ENCODE peak calls at places on chromosomes 11 and 22, in five cellular contexts. E, R, O, K and I are unnamed samples.

GRCh38 chr11:68335693-68336092 is 23.3 kb downstream of the LRP5 start:
- DNase-seq in O (no peak), K (no peak), R (no peak), E (no peak), I (no peak)

GRCh38 chr11:27088353-27088752 is 47.7 kb downstream of the BBOX1 start:
- DNase-seq in O (no peak), K (no peak), E (no peak), R (no peak), I (no peak)

GRCh38 chr11:14202263-14203173 is 156.5 kb downstream of the RRAS2 start:
- DNase-seq in E (no peak), R (peak), O (no peak), K (no peak), I (no peak)

GRCh38 chr22:27292542-27293298 is 508.8 kb downstream of the MN1 start:
- DNase-seq in O (no peak), R (no peak), K (no peak), E (no peak), I (no peak)

GRCh38 chr11:27720277-27720830 is 20.1 kb upstream of the BDNF start:
- DNase-seq in O (peak), E (no peak), K (no peak), R (no peak), I (no peak)

GRCh38 chr11:1598816-1599215 is 722 bp upstream of the KRTAP5-2 start:
- DNase-seq in K (no peak), E (no peak), R (no peak), O (no peak), I (no peak)

GRCh38 chr11:46976182-46976854 is 39.8 kb downstream of the CSTPP1 start:
- DNase-seq in E (no peak), O (no peak), K (no peak), R (no peak), I (no peak)

GRCh38 chr22:39622881-39623367 is 52.4 kb downstream of the CACNA1I start:
- DNase-seq in K (peak), O (peak), R (no peak), E (no peak), I (no peak)

GRCh38 chr11:12542186-12542935 is 131.9 kb upstream of the TEAD1 start:
- DNase-seq in R (no peak), K (no peak), O (no peak), E (no peak), I (no peak)

GRCh38 chr11:18772211-18772610 is 19.4 kb downstream of the PTPN5 start:
- DNase-seq in O (peak), E (no peak), R (no peak), K (no peak), I (no peak)

GRCh38 chr11:665062-665706 is 28.1 kb downstream of the DRD4 start:
- DNase-seq in E (peak), K (no peak), O (no peak), R (no peak), I (no peak)

GRCh38 chr11:86219291-86220193 is 25.0 kb upstream of the EED start:
- DNase-seq in R (peak), K (no peak), O (no peak), E (no peak), I (no peak)

GRCh38 chr22:40594924-40595323 is 41.6 kb downstream of the MRTFA start:
- DNase-seq in E (no peak), K (no peak), R (no peak), O (no peak), I (no peak)

GRCh38 chr11:10623797-10624761 is 55.6 kb upstream of the LYVE1 start:
- DNase-seq in K (no peak), R (peak), O (peak), E (no peak), I (peak)

GRCh38 chr11:75351541-75352416 is at the start of gene ARRB1:
- DNase-seq in R (no peak), O (peak), E (no peak), K (peak), I (peak)

GRCh38 chr22:35209203-35209602 is 48.1 kb upstream of the HMGXB4 start:
- DNase-seq in O (no peak), K (no peak), R (no peak), E (no peak), I (no peak)

GRCh38 chr11:103773059-103773458 is 263.4 kb upstream of the DDI1 start:
- DNase-seq in E (peak), R (no peak), O (no peak), K (no peak), I (no peak)

GRCh38 chr11:47595967-47596366 is 1.8 kb upstream of the C1QTNF4 start:
- DNase-seq in O (no peak), R (no peak), K (no peak), E (no peak), I (no peak)

GRCh38 chr11:116853461-116854073 is 16.1 kb upstream of the APOA1 start:
- DNase-seq in E (peak), R (peak), O (no peak), K (peak), I (no peak)

GRCh38 chr22:39383841-39384625 is 15.5 kb upstream of the TAB1 start:
- DNase-seq in R (no peak), E (no peak), O (no peak), K (no peak), I (no peak)

GRCh38 chr22:25407226-25407858 is 157.1 kb upstream of the GRK3 start:
- DNase-seq in O (no peak), R (no peak), K (no peak), E (no peak), I (no peak)

GRCh38 chr11:35253237-35253636 is 114.3 kb downstream of the CD44 start:
- DNase-seq in O (no peak), K (no peak), E (no peak), R (no peak), I (no peak)

GRCh38 chr11:98728421-98728820 is 292.3 kb upstream of the CNTN5 start:
- DNase-seq in R (no peak), K (no peak), O (no peak), E (no peak), I (no peak)

GRCh38 chr22:48535868-48536690 is 1291.6 kb downstream of the BRD1 start:
- DNase-seq in O (no peak), K (no peak), E (no peak), R (no peak), I (no peak)

GRCh38 chr11:91794146-91794545 is 430.5 kb upstream of the FAT3 start:
- DNase-seq in R (no peak), K (no peak), E (no peak), O (no peak), I (no peak)

GRCh38 chr11:113505541-113506375 is 30.6 kb upstream of the DRD2 start:
- DNase-seq in E (no peak), R (no peak), O (peak), K (no peak), I (peak)

GRCh38 chr11:31882951-31883392 is 71.8 kb upstream of the PAX6 start:
- DNase-seq in K (no peak), R (no peak), O (no peak), E (no peak), I (no peak)

GRCh38 chr11:69890476-69890875 is 71.3 kb upstream of the FGF3 start:
- DNase-seq in E (no peak), O (no peak), R (no peak), K (no peak), I (no peak)

GRCh38 chr11:67237574-67237973 is 28.7 kb upstream of the GRK2 start:
- DNase-seq in O (no peak), E (no peak), K (no peak), R (no peak), I (no peak)

GRCh38 chr11:67240575-67241389 is 25.5 kb upstream of the GRK2 start:
- DNase-seq in E (peak), R (peak), O (peak), K (peak), I (peak)

GRCh38 chr11:67238894-67239794 is 27.1 kb upstream of the GRK2 start:
- DNase-seq in K (no peak), R (no peak), E (no peak), O (peak), I (no peak)

GRCh38 chr11:67242548-67242947 is 23.7 kb upstream of the GRK2 start:
- DNase-seq in K (no peak), O (no peak), E (no peak), R (no peak), I (no peak)

GRCh38 chr11:67239795-67240574 is 26.3 kb upstream of the GRK2 start:
- DNase-seq in E (peak), K (peak), O (peak), R (peak), I (peak)
- TF ChIP-seq CTCF in E (peak), K (no peak), O (no peak), R (no peak), I (no peak)

GRCh38 chr11:118339281-118340045 is 3.0 kb downstream of the CD3D start:
- DNase-seq in E (no peak), K (no peak), R (no peak), O (no peak), I (no peak)

GRCh38 chr11:118340437-118340836 is 2.1 kb downstream of the CD3D start:
- DNase-seq in K (no peak), E (no peak), R (no peak), O (no peak), I (no peak)

GRCh38 chr11:118334746-118335145 is 7.8 kb downstream of the CD3D start:
- DNase-seq in O (no peak), R (no peak), E (no peak), K (no peak), I (no peak)

GRCh38 chr11:118341749-118342489 is 586 bp downstream of the CD3D start:
- DNase-seq in O (no peak), R (no peak), E (no peak), K (no peak), I (no peak)

GRCh38 chr11:118338637-118339061 is 3.9 kb downstream of the CD3D start:
- DNase-seq in R (peak), O (no peak), E (no peak), K (peak), I (no peak)
- H3K4me3 ChIP-seq in R (no peak), O (no peak), E (no peak), K (peak), I (no peak)

GRCh38 chr11:112073941-112074811 is at the start of the genes NKAPD1 and PIH1D2:
- DNase-seq in R (peak), K (peak), E (peak), O (peak), I (peak)
- TF ChIP-seq CTCF in R (no peak), K (no peak), E (peak), O (no peak), I (no peak)

DNA sequence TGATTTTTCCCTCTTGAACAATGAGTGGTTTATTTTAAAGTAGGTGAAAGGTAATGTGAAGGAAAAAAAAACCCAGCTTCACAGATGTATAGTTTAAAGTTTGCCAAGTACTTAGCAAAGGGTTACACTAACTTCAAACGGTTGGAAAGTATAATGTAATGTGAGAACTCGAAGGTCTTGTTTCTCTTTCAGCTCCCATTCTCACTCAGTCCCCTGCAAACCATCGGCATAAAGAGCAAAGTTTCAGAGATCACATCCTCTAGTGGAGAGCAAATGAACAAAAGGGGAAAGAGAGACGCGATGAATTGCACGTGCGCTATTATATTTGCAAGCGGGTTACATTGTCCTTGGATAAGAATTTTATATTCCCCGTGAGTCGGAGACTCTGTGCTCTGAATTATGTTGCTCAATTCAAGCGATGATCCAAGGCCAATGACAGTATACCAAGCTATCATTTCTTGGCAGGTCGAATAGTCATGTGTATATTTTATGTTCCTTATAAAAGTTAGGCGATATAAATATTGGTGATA is 37.6 kb upstream of the BIRC3 start:
- DNase-seq in R (no peak), K (no peak), O (no peak), E (no peak), I (no peak)
- H3K4me3 ChIP-seq in R (no peak), K (no peak), O (no peak), E (peak), I (peak)

DNA sequence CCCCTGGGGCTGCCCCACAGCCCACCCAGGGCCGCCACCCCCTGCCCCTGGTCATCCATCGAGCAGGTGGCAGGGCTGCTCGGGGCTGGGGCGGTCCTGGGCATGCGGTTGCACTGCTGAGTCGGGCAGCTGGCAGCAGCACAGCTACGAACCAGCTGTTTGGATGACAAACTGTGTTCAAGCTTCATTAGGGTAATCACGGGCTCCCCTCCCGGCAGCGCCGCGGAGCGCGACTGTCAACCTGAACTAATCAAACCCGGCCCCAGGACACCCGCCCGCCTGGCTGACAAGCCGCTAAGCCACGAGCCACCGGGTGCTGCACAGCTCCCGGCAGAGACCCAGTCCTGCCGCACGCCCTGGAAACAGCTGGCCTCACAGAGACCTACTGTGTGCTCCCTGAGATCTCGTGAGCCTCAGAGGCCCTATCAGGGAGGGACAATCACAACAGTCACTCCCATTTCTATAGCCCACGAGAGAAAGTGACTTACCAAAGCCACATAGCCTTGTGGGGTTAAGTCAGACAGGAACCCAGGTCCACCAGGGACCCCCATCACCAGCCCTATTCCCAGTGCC is 60.6 kb upstream of the TCF20 start:
- DNase-seq in K (no peak), R (peak), E (no peak), O (no peak), I (no peak)
- TF ChIP-seq CTCF in K (no peak), R (peak), E (no peak), O (no peak), I (no peak)

GRCh38 chr11:121253951-121254350 is 38.6 kb upstream of the SC5D start:
- DNase-seq in E (no peak), R (no peak), K (no peak), O (no peak), I (no peak)
- H3K4me3 ChIP-seq in E (no peak), R (no peak), K (no peak), O (no peak), I (no peak)

GRCh38 chr22:23888615-23889401 is 5.4 kb upstream of the MIF start:
- DNase-seq in O (no peak), K (no peak), E (no peak), R (no peak), I (no peak)
- TF ChIP-seq CTCF in O (peak), K (no peak), E (peak), R (peak), I (no peak)